ENCODE peak calls at places on chromosomes 7 and 10, in eight cellular contexts. T is hippocampal formation; I is endodermal cell; K is DMS153; A is NCI-H2081; P is effector memory CD8-positive, alpha-beta T cell; B is stimulated activated CD4-positive, alpha-beta T cell treated with anti-CD3 and anti-CD28 coated beads, Interleukin-4, amount 100 ng/mL, for 48 hours; S is activated T-cell treated with anti-CD3 and anti-CD28 coated beads for 48 hours. N is an unnamed sample.

GRCh38 chr10:20494474-20494873 is 402.6 kb downstream of the NEBL start:
- DNase-seq in A (no peak), K (no peak), S (no peak), T (no peak), P (no peak), B (no peak), I (no peak), N (no peak)

GRCh38 chr7:155230169-155230593 is 67.5 kb upstream of the INSIG1 start:
- DNase-seq in A (no peak), K (no peak), P (no peak), S (no peak), I (peak), T (peak), B (no peak), N (no peak)

GRCh38 chr10:14740684-14741247 is 33.9 kb downstream of the FAM107B start:
- DNase-seq in T (no peak), K (no peak), B (no peak), S (no peak), P (no peak), I (no peak), A (no peak), N (peak)

GRCh38 chr7:130505753-130506152 is 13.9 kb downstream of the MEST start:
- DNase-seq in B (no peak), P (no peak), I (no peak), A (no peak), T (no peak), K (no peak), S (no peak), N (no peak)

GRCh38 chr7:51082096-51082840 is 234.3 kb downstream of the COBL start:
- DNase-seq in T (no peak), P (no peak), I (no peak), A (no peak), K (no peak), B (no peak), S (no peak), N (no peak)

GRCh38 chr10:45421231-45422097 is 47.4 kb downstream of the ALOX5 start:
- DNase-seq in I (peak), K (no peak), T (no peak), A (no peak), P (no peak), B (no peak), S (no peak), N (peak)

GRCh38 chr7:78768859-78769258 is 684.6 kb downstream of the MAGI2 start:
- DNase-seq in A (no peak), B (no peak), K (no peak), T (peak), S (no peak), I (peak), P (no peak), N (no peak)

GRCh38 chr10:4819707-4820106 is 6.3 kb upstream of the AKR1E2 start:
- DNase-seq in T (no peak), B (no peak), S (no peak), P (no peak), A (no peak), I (no peak), K (no peak), N (no peak)

GRCh38 chr7:140304071-140304799 is 94.1 kb downstream of the SLC37A3 start:
- DNase-seq in I (no peak), B (no peak), S (no peak), K (peak), T (no peak), P (peak), A (no peak), N (peak)

GRCh38 chr10:46326066-46326465 is 39.3 kb downstream of the ANTXRL start:
- DNase-seq in B (no peak), T (no peak), I (no peak), A (no peak), S (no peak), P (no peak), K (no peak), N (no peak)

GRCh38 chr10:88895252-88895651 is 15.2 kb downstream of the STAMBPL1 start:
- DNase-seq in I (no peak), T (no peak), A (no peak), B (no peak), P (no peak), S (no peak), K (no peak), N (no peak)

GRCh38 chr10:131725736-131726459 is 174.9 kb upstream of the PPP2R2D start:
- DNase-seq in I (peak), A (no peak), K (no peak), T (no peak), S (no peak), P (no peak), B (no peak), N (no peak)

GRCh38 chr10:69486922-69487730 is 35.9 kb downstream of the TSPAN15 start:
- DNase-seq in P (no peak), I (no peak), A (no peak), T (no peak), S (no peak), K (no peak), B (no peak), N (no peak)

GRCh38 chr7:2760098-2760889 is 72.3 kb downstream of the AMZ1 start:
- DNase-seq in I (peak), A (no peak), P (no peak), B (no peak), K (peak), S (no peak), T (no peak), N (no peak)

GRCh38 chr7:50369408-50370026 is 65.0 kb downstream of the IKZF1 start:
- DNase-seq in B (no peak), I (peak), S (no peak), A (peak), T (no peak), P (peak), K (no peak), N (no peak)

GRCh38 chr7:40482794-40483374 is 348.1 kb downstream of the SUGCT start:
- DNase-seq in K (no peak), T (no peak), B (no peak), P (no peak), A (no peak), I (no peak), S (no peak), N (no peak)

GRCh38 chr10:30819306-30820190 is 190.0 kb upstream of the LYZL2 start:
- DNase-seq in I (no peak), P (no peak), S (no peak), B (no peak), K (no peak), T (no peak), A (no peak), N (no peak)

GRCh38 chr7:130595986-130596385 is 72.6 kb downstream of the COPG2 start:
- DNase-seq in K (no peak), S (no peak), P (no peak), T (no peak), A (no peak), B (no peak), I (no peak), N (no peak)

N was measured in stimulated activated naive B cell treated with anti-CD40 and anti-IgM and Interleukin-4, amounts not matched to agents 10 μg/mL and 1 μg/mL and 100 μg/mL, for 72 hours.